ENCODE peak calls at places on chromosomes 13 and 19, in four cellular contexts. One of them, this sample, is unnamed.

GRCh38 chr13:33392794-33393371 is 107.3 kb upstream of the STARD13 start:
- DNase-seq in HEK293T: no peak
- DNase-seq in HepG2: no peak
- DNase-seq in WTC11: no peak
- DNase-seq in this sample: no peak

GRCh38 chr13:75541287-75541686 is 3.6 kb upstream of the COMMD6 start:
- DNase-seq in WTC11: no peak
- DNase-seq in HepG2: no peak
- DNase-seq in HEK293T: no peak
- DNase-seq in this sample: peak

GRCh38 chr13:72590091-72590490 is 137.3 kb downstream of the MZT1 start:
- DNase-seq in HEK293T: no peak
- DNase-seq in HepG2: no peak
- DNase-seq in WTC11: no peak
- DNase-seq in this sample: no peak

GRCh38 chr13:98959299-98959698 is 18.6 kb downstream of the DOCK9 start:
- DNase-seq in WTC11: no peak
- DNase-seq in HEK293T: no peak
- DNase-seq in HepG2: no peak
- DNase-seq in this sample: no peak

GRCh38 chr19:17610384-17610783 is 54.9 kb downstream of the COLGALT1 start:
- DNase-seq in HepG2: peak
- DNase-seq in HEK293T: peak
- DNase-seq in WTC11: no peak
- DNase-seq in this sample: peak

GRCh38 chr19:38290631-38291147 is 13.4 kb upstream of the C19orf33 start:
- DNase-seq in HepG2: no peak
- DNase-seq in HEK293T: no peak
- DNase-seq in WTC11: no peak
- DNase-seq in this sample: no peak

GRCh38 chr19:2552859-2553258 is 76.9 kb downstream of the GADD45B start:
- DNase-seq in HEK293T: no peak
- DNase-seq in WTC11: no peak
- DNase-seq in HepG2: no peak
- DNase-seq in this sample: no peak

GRCh38 chr13:111906816-111907215 is 160.1 kb upstream of the SOX1 start:
- DNase-seq in HepG2: no peak
- DNase-seq in WTC11: peak
- DNase-seq in HEK293T: no peak
- DNase-seq in this sample: no peak

GRCh38 chr19:1261512-1261862 is 7.6 kb upstream of the CIRBP start:
- DNase-seq in HepG2: no peak
- DNase-seq in HEK293T: no peak
- DNase-seq in WTC11: peak
- DNase-seq in this sample: no peak

GRCh38 chr19:40223135-40223822 is 3.2 kb downstream of the CCNP start:
- DNase-seq in HepG2: no peak
- DNase-seq in HEK293T: no peak
- DNase-seq in WTC11: peak
- DNase-seq in this sample: no peak

GRCh38 chr13:112779856-112780604 is 90.2 kb downstream of the ATP11A start:
- DNase-seq in HepG2: no peak
- DNase-seq in HEK293T: no peak
- DNase-seq in WTC11: peak
- DNase-seq in this sample: no peak

GRCh38 chr13:100378533-100378932 is 210.1 kb downstream of the GGACT start:
- DNase-seq in WTC11: no peak
- DNase-seq in HEK293T: no peak
- DNase-seq in HepG2: no peak
- DNase-seq in this sample: no peak

GRCh38 chr13:99971576-99972189 is at the start of gene ZIC5:
- DNase-seq in HepG2: no peak
- DNase-seq in HEK293T: peak
- DNase-seq in WTC11: peak
- DNase-seq in this sample: no peak

GRCh38 chr13:36979361-36980040 is 19.6 kb downstream of the ALG5 start:
- DNase-seq in WTC11: no peak
- DNase-seq in HepG2: no peak
- DNase-seq in HEK293T: no peak
- DNase-seq in this sample: no peak

GRCh38 chr13:27079421-27079958 is 92.1 kb downstream of the USP12 start:
- DNase-seq in HepG2: no peak
- DNase-seq in HEK293T: no peak
- DNase-seq in WTC11: peak
- DNase-seq in this sample: no peak

GRCh38 chr13:105611424-105611823 is 924.0 kb downstream of the EFNB2 start:
- DNase-seq in HepG2: no peak
- DNase-seq in HEK293T: no peak
- DNase-seq in WTC11: no peak
- DNase-seq in this sample: no peak

GRCh38 chr13:113920606-113921306 is 53.1 kb downstream of the C13orf46 start:
- DNase-seq in WTC11: peak
- DNase-seq in HepG2: no peak
- DNase-seq in HEK293T: no peak
- DNase-seq in this sample: no peak

GRCh38 chr13:21435231-21435630 is 23.9 kb downstream of the ZDHHC20 start:
- DNase-seq in HepG2: no peak
- DNase-seq in WTC11: no peak
- DNase-seq in HEK293T: no peak
- DNase-seq in this sample: no peak

GRCh38 chr19:31349160-31349881 is at the start of gene TSHZ3:
- DNase-seq in WTC11: peak
- DNase-seq in HEK293T: peak
- DNase-seq in HepG2: no peak
- DNase-seq in this sample: peak

GRCh38 chr19:1555802-1556638 is 12.1 kb downstream of the MEX3D start:
- DNase-seq in WTC11: no peak
- DNase-seq in HEK293T: no peak
- DNase-seq in HepG2: no peak
- DNase-seq in this sample: no peak

GRCh38 chr13:76634431-76635191 is 251.6 kb downstream of the KCTD12 start:
- DNase-seq in HepG2: no peak
- DNase-seq in HEK293T: no peak
- DNase-seq in WTC11: no peak
- DNase-seq in this sample: no peak
- TF ChIP-seq ELF4 in HepG2: no peak
- TF ChIP-seq ELF4 in HEK293T: no peak
- TF ChIP-seq ELF4 in WTC11: no peak
- TF ChIP-seq ELF4 in this sample: no peak

GRCh38 chr19:51810228-51810627 is 15.3 kb downstream of the FPR3 start:
- DNase-seq in WTC11: no peak
- DNase-seq in HepG2: peak
- DNase-seq in HEK293T: no peak
- DNase-seq in this sample: no peak
- TF ChIP-seq ELF4 in WTC11: no peak
- TF ChIP-seq ELF4 in HepG2: no peak
- TF ChIP-seq ELF4 in HEK293T: no peak
- TF ChIP-seq ELF4 in this sample: no peak

GRCh38 chr13:43054803-43055802 is 31.7 kb downstream of the DNAJC15 start:
- DNase-seq in HEK293T: peak
- DNase-seq in WTC11: peak
- DNase-seq in HepG2: peak
- DNase-seq in this sample: no peak
- TF ChIP-seq ELF4 in HEK293T: no peak
- TF ChIP-seq ELF4 in WTC11: no peak
- TF ChIP-seq ELF4 in HepG2: no peak
- TF ChIP-seq ELF4 in this sample: no peak

GRCh38 chr19:10254244-10254643 is 2.2 kb downstream of the MRPL4 start:
- DNase-seq in WTC11: no peak
- DNase-seq in HepG2: no peak
- DNase-seq in HEK293T: no peak
- DNase-seq in this sample: no peak
- TF ChIP-seq ELF4 in WTC11: no peak
- TF ChIP-seq ELF4 in HepG2: no peak
- TF ChIP-seq ELF4 in HEK293T: no peak
- TF ChIP-seq ELF4 in this sample: no peak

GRCh38 chr19:47719047-47719885 is 6.0 kb downstream of the EHD2 start:
- DNase-seq in WTC11: no peak
- DNase-seq in HepG2: peak
- DNase-seq in HEK293T: no peak
- DNase-seq in this sample: no peak

GRCh38 chr19:47720669-47721068 is 7.4 kb downstream of the EHD2 start:
- DNase-seq in HEK293T: no peak
- DNase-seq in WTC11: no peak
- DNase-seq in HepG2: no peak
- DNase-seq in this sample: no peak

GRCh38 chr19:47714339-47714738 is 1.1 kb downstream of the EHD2 start:
- DNase-seq in HEK293T: no peak
- DNase-seq in HepG2: no peak
- DNase-seq in WTC11: no peak
- DNase-seq in this sample: no peak

GRCh38 chr19:47713046-47714021 is at the start of gene EHD2:
- DNase-seq in HEK293T: peak
- DNase-seq in HepG2: no peak
- DNase-seq in WTC11: peak
- DNase-seq in this sample: peak

GRCh38 chr19:47716270-47716937 is 3.2 kb downstream of the EHD2 start:
- DNase-seq in WTC11: no peak
- DNase-seq in HepG2: no peak
- DNase-seq in HEK293T: no peak
- DNase-seq in this sample: no peak
- TF ChIP-seq ELF4 in WTC11: no peak
- TF ChIP-seq ELF4 in HepG2: no peak
- TF ChIP-seq ELF4 in HEK293T: no peak
- TF ChIP-seq ELF4 in this sample: no peak

DNA sequence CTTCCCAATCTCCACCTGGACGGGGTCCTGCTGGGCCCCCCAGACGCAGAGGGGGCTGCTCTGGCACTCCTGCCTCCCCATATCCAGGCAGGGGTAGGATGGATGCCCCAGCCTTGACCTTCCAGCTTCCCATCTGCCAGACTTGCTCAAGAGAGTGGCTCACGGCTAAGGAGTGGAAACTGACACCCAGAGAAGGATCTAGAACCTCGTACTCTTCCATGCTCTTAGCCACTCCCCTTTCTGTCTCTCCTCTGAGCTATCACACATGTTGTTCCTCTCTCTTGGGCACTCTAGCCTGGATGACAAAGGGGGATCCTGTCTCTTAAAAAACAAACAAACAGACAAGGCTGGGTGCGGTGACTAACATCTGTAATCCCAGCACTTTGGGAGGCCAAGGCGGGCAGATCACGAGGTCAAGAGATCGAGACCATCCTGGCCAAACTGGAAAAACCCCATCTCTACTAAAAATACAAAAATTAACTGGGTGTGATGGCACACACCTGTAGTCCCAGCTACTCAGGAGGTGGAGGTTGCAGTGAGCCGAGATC is 12.2 kb upstream of the FUT5 start:
- DNase-seq in HEK293T: no peak
- DNase-seq in HepG2: no peak
- DNase-seq in WTC11: no peak
- DNase-seq in this sample: no peak
- TF ChIP-seq ELF4 in HEK293T: no peak
- TF ChIP-seq ELF4 in HepG2: no peak
- TF ChIP-seq ELF4 in WTC11: no peak
- TF ChIP-seq ELF4 in this sample: no peak

GRCh38 chr19:10654610-10655456 is 687 bp downstream of the ILF3 start:
- DNase-seq in HEK293T: peak
- DNase-seq in HepG2: peak
- DNase-seq in WTC11: peak
- DNase-seq in this sample: peak
- TF ChIP-seq ELF4 in HEK293T: no peak
- TF ChIP-seq ELF4 in HepG2: no peak
- TF ChIP-seq ELF4 in WTC11: no peak
- TF ChIP-seq ELF4 in this sample: no peak

This sample was measured in K562.